ENCODE peak calls at places on chromosomes 3 and 15, in seven cellular contexts. Y, T, Z, I, F, S and Q are unnamed samples.

GRCh38 chr3:114760679-114761078 is 386.4 kb downstream of the ZBTB20 start:
- DNase-seq in I (no peak), S (no peak), T (no peak), Y (no peak), F (no peak), Z (no peak), Q (no peak)

GRCh38 chr15:38823272-38823671 is 258.7 kb upstream of the RASGRP1 start:
- DNase-seq in S (no peak), F (no peak), I (no peak), Z (no peak), T (no peak), Y (no peak), Q (no peak)

GRCh38 chr15:63156086-63156707 is 1.1 kb downstream of the RPS27L start:
- DNase-seq in T (no peak), I (peak; percentile 13), F (no peak), Z (peak; percentile 28), Y (no peak), S (no peak), Q (no peak)

GRCh38 chr15:31511707-31512310 is 185.2 kb downstream of the KLF13 start:
- DNase-seq in S (peak; percentile 30), Z (no peak), T (no peak), Y (no peak), F (no peak), I (no peak), Q (no peak)

GRCh38 chr3:121677141-121677540 is 16.4 kb upstream of the HCLS1 start:
- DNase-seq in F (no peak), I (no peak), T (no peak), S (no peak), Z (no peak), Y (no peak), Q (no peak)

GRCh38 chr15:91469627-91470567 is 369.8 kb downstream of the SV2B start:
- DNase-seq in I (no peak), T (no peak), S (no peak), Y (peak; percentile 44), F (no peak), Z (no peak), Q (no peak)

GRCh38 chr3:115626711-115627110 is 3.4 kb downstream of the GAP43 start:
- DNase-seq in Y (no peak), T (no peak), Z (peak; percentile 21), S (peak; percentile 19), I (no peak), F (no peak), Q (no peak)

GRCh38 chr3:5295191-5295690 is 107.7 kb downstream of the EDEM1 start:
- DNase-seq in F (no peak), S (no peak), Z (no peak), T (no peak), Y (no peak), I (no peak), Q (no peak)

GRCh38 chr3:137191133-137191923 is 233.5 kb downstream of the IL20RB start:
- DNase-seq in Z (no peak), Y (no peak), F (no peak), T (no peak), I (no peak), S (no peak), Q (no peak)

GRCh38 chr15:31463521-31464102 is 137.0 kb downstream of the KLF13 start:
- DNase-seq in Y (no peak), T (no peak), Z (no peak), I (no peak), S (no peak), F (no peak), Q (no peak)

GRCh38 chr3:49401758-49402157 is 10.0 kb downstream of the RHOA start:
- DNase-seq in Y (no peak), T (no peak), S (no peak), Z (no peak), F (no peak), I (no peak), Q (no peak)
- H4K20me1 ChIP-seq in Y (peaks cover 27% of the 10 kb centered on the region), T (peaks cover 96% of the 10 kb centered on the region), S (peaks cover 73% of the 10 kb centered on the region), Z (peaks cover 83% of the 10 kb centered on the region), F (peaks cover 97% of the 10 kb centered on the region), I (peaks cover 59% of the 10 kb centered on the region), Q (peaks cover 35% of the 10 kb centered on the region)

GRCh38 chr15:60589253-60589652 is 110.3 kb upstream of the ICE2 start:
- DNase-seq in I (no peak), F (no peak), T (no peak), Z (no peak), Y (no peak), S (no peak), Q (no peak)
- H4K20me1 ChIP-seq in I (peaks cover 3% of the 10 kb centered on the region), F (no peaks in the 10 kb centered on the region), T (peaks cover 4% of the 10 kb centered on the region), Z (peaks cover 28% of the 10 kb centered on the region), Y (no peaks in the 10 kb centered on the region), S (no peaks in the 10 kb centered on the region), Q (no peaks in the 10 kb centered on the region)

DNA sequence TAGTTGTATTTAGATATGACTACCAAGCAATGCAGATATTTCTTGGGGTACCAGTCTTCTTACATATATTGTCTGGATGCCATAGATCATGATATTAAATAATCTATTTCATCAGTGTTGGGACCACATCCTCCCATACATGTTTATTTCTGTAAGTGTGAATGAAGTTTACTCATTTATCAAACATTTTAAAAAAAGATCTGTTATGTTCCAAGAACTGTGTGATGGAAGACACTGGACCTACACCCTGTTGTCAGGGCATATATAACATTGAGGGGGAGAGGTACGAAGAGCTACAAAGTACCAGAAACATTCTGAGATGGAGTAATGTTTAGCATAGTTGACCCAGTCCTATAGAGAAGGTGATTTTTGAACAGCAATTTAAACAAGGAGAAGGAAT is 26.6 kb downstream of the MBNL1 start:
- DNase-seq in F (no peak), Z (no peak), S (no peak), T (no peak), Y (no peak), I (no peak), Q (no peak)
- H4K20me1 ChIP-seq in F (peaks cover 70% of the 10 kb centered on the region), Z (no peaks in the 10 kb centered on the region), S (peaks cover 2% of the 10 kb centered on the region), T (peaks cover 72% of the 10 kb centered on the region), Y (peaks cover 61% of the 10 kb centered on the region), I (peaks cover 36% of the 10 kb centered on the region), Q (no peaks in the 10 kb centered on the region)

DNA sequence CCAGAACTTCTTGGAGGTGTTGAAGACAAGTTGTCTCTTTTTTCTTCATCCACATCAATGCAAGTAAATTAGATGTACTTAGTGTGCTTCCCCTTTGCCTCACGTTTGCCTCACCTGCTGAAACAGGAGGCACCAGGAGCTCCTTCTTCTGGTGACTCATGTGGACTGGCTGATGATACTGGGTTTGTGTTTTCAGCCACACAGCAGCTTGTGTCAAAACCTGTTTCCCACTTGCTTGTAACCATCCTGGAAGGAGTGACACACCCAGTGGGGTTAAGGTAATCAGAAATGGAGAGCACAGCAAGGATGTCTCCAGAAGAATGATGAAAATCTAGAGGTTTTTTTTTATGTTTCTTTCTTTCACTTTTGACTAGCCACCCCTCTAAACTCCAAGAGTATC is 143.3 kb upstream of the RBMS3 start:
- DNase-seq in I (peak; percentile 66), S (no peak), T (no peak), Z (no peak), F (no peak), Y (no peak), Q (no peak)
- H4K20me1 ChIP-seq in I (no peaks in the 10 kb centered on the region), S (no peaks in the 10 kb centered on the region), T (no peaks in the 10 kb centered on the region), Z (no peaks in the 10 kb centered on the region), F (no peaks in the 10 kb centered on the region), Y (no peaks in the 10 kb centered on the region), Q (no peaks in the 10 kb centered on the region)

GRCh38 chr3:11569156-11569741 is 74.5 kb downstream of the VGLL4 start:
- DNase-seq in F (no peak), Y (no peak), I (no peak), Z (no peak), T (no peak), S (no peak), Q (no peak)
- H4K20me1 ChIP-seq in F (peaks cover 40% of the 10 kb centered on the region), Y (peaks cover 19% of the 10 kb centered on the region), I (peaks cover 9% of the 10 kb centered on the region), Z (peaks cover 89% of the 10 kb centered on the region), T (peaks cover 28% of the 10 kb centered on the region), S (peaks cover 15% of the 10 kb centered on the region), Q (peaks cover 3% of the 10 kb centered on the region)

GRCh38 chr3:9401986-9402385 is 4.6 kb downstream of the SETD5 start:
- DNase-seq in Z (peak; percentile 11), Y (no peak), I (no peak), S (no peak), F (no peak), T (no peak), Q (no peak)
- H4K20me1 ChIP-seq in Z (peaks cover 84% of the 10 kb centered on the region), Y (peaks cover 55% of the 10 kb centered on the region), I (peaks cover 82% of the 10 kb centered on the region), S (peaks cover 57% of the 10 kb centered on the region), F (peaks cover 94% of the 10 kb centered on the region), T (peaks cover 85% of the 10 kb centered on the region), Q (peaks cover 30% of the 10 kb centered on the region)

GRCh38 chr3:12558706-12559105 is 1.8 kb downstream of the MKRN2 start:
- DNase-seq in Y (no peak), S (no peak), T (no peak), F (no peak), Z (no peak), I (peak; percentile 38), Q (no peak)
- H4K20me1 ChIP-seq in Y (peaks cover 51% of the 10 kb centered on the region), S (peaks cover 45% of the 10 kb centered on the region), T (peaks cover 60% of the 10 kb centered on the region), F (peaks cover 60% of the 10 kb centered on the region), Z (peaks cover 60% of the 10 kb centered on the region), I (peaks cover 45% of the 10 kb centered on the region), Q (peaks cover 4% of the 10 kb centered on the region)

GRCh38 chr3:167729591-167729990 is 5.1 kb downstream of the PDCD10 start:
- DNase-seq in T (no peak), F (no peak), I (no peak), S (no peak), Z (no peak), Y (no peak), Q (no peak)
- H4K20me1 ChIP-seq in T (peaks cover 85% of the 10 kb centered on the region), F (peaks cover 57% of the 10 kb centered on the region), I (peaks cover 70% of the 10 kb centered on the region), S (peaks cover 52% of the 10 kb centered on the region), Z (peaks cover 91% of the 10 kb centered on the region), Y (peaks cover 9% of the 10 kb centered on the region), Q (peaks cover 9% of the 10 kb centered on the region)

DNA sequence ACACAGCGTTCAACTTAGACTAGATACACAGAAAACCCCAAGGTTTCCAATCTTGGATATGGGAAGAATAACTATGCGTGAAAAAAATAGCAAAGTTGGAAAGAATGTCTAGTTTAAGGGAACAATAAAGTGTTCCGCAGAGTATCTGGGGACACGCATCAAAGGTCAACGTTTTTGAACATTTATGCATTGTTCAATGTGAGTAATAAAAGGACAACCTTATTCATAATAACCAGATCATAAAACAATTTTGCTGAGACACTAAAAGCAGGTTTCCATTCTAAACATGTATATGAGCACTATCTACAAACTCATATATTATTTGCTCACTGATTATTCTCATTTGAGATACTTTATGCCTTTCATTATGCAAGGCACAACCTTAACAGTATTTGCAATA is 7.8 kb downstream of the ANO10 start:
- DNase-seq in Z (no peak), Y (no peak), I (no peak), T (no peak), S (no peak), F (no peak), Q (no peak)
- H4K20me1 ChIP-seq in Z (peaks cover 41% of the 10 kb centered on the region), Y (no peaks in the 10 kb centered on the region), I (no peaks in the 10 kb centered on the region), T (peaks cover 47% of the 10 kb centered on the region), S (no peaks in the 10 kb centered on the region), F (peaks cover 6% of the 10 kb centered on the region), Q (no peaks in the 10 kb centered on the region)

GRCh38 chr3:12628813-12629212 is 35.1 kb downstream of the RAF1 start:
- DNase-seq in T (no peak), F (no peak), Y (no peak), I (no peak), Z (no peak), S (no peak), Q (no peak)
- H4K20me1 ChIP-seq in T (peaks cover 91% of the 10 kb centered on the region), F (peaks cover 88% of the 10 kb centered on the region), Y (peaks cover 21% of the 10 kb centered on the region), I (peaks cover 48% of the 10 kb centered on the region), Z (peaks cover 98% of the 10 kb centered on the region), S (peaks cover 65% of the 10 kb centered on the region), Q (peaks cover 7% of the 10 kb centered on the region)